ENCODE peak calls at places on chromosomes 5 and 9, in nine cellular contexts. F is HepG2, B is lung, Z is coronary artery, E is choroid plexus epithelial cell, H is mucosa of descending colon, I is fibroblast of lung, U is foreskin fibroblast, C is tibial artery. R is an unnamed sample.

GRCh38 chr9:76371901-76372300 is 22.3 kb downstream of the RFK start:
- DNase-seq in F (no peak), B (no peak), Z (no peak), E (peak; percentile 53), H (no peak), I (peak; percentile 80), U (peak; percentile 9), C (no peak), R (no peak)

GRCh38 chr9:72633966-72634365 is 112.6 kb downstream of the TMC1 start:
- DNase-seq in F (no peak), B (no peak), Z (no peak), E (peak; percentile 55), H (no peak), I (peak; percentile 81), U (peak; percentile 70), C (no peak), R (no peak)

GRCh38 chr9:109194157-109194556 is 27.1 kb upstream of the FRRS1L start:
- DNase-seq in F (no peak), B (no peak), Z (no peak), E (peak; percentile 84), H (no peak), I (peak; percentile 53), U (peak; percentile 6), C (no peak), R (no peak)

GRCh38 chr9:114721491-114722362 is 39.7 kb upstream of the TEX48 start:
- DNase-seq in F (peak; percentile 99), B (no peak), Z (no peak), E (peak; percentile 22), H (no peak), I (no peak), U (peak; percentile 81), C (no peak), R (no peak)

GRCh38 chr5:172509405-172509781 is 55.1 kb upstream of the SH3PXD2B start:
- DNase-seq in F (no peak), B (peak; percentile 27), Z (peak; percentile 50), E (no peak), H (no peak), I (no peak), U (no peak), C (peak; percentile 24), R (no peak)

GRCh38 chr5:26572486-26572885 is 465.9 kb downstream of the CDH9 start:
- DNase-seq in F (no peak), B (no peak), Z (no peak), E (no peak), H (no peak), I (no peak), U (no peak), C (no peak), R (no peak)

GRCh38 chr9:13862562-13862961 is 451.4 kb downstream of the NFIB start:
- DNase-seq in F (no peak), B (no peak), Z (no peak), E (no peak), H (no peak), I (no peak), U (no peak), C (no peak), R (no peak)

GRCh38 chr5:130720355-130720754 is 444.7 kb downstream of the HINT1 start:
- DNase-seq in F (peak; percentile 39), B (no peak), Z (no peak), E (peak; percentile 81), H (no peak), I (peak; percentile 41), U (no peak), C (no peak), R (no peak)

GRCh38 chr5:2511131-2511530 is 240.3 kb downstream of the IRX2 start:
- DNase-seq in F (no peak), B (no peak), Z (no peak), E (no peak), H (no peak), I (no peak), U (no peak), C (no peak), R (no peak)

GRCh38 chr5:65100846-65101678 is 332.3 kb downstream of the CWC27 start:
- DNase-seq in F (peak; percentile 66), B (peak; percentile 53), Z (peak; percentile 77), E (peak; percentile 92), H (no peak), I (peak; percentile 77), U (peak; percentile 80), C (peak; percentile 79), R (peak; percentile 38)

GRCh38 chr5:93578179-93578812 is 2.7 kb downstream of the NR2F1-AS1 start:
- DNase-seq in F (no peak), B (no peak), Z (no peak), E (peak; percentile 81), H (no peak), I (peak; percentile 77), U (no peak), C (no peak), R (no peak)

GRCh38 chr9:130262771-130263170 is 2.8 kb upstream of the HMCN2 start:
- DNase-seq in F (no peak), B (no peak), Z (no peak), E (no peak), H (no peak), I (no peak), U (no peak), C (peak; percentile 48), R (no peak)

GRCh38 chr5:62547929-62548678 is 30.5 kb upstream of the LRRC70 start:
- DNase-seq in F (no peak), B (no peak), Z (no peak), E (peak; percentile 13), H (no peak), I (no peak), U (no peak), C (no peak), R (no peak)

GRCh38 chr5:165630211-165630866 is 2124.9 kb downstream of the MAT2B start:
- DNase-seq in F (peak; percentile 46), B (no peak), Z (no peak), E (peak; percentile 74), H (no peak), I (peak; percentile 53), U (no peak), C (no peak), R (peak; percentile 48)

GRCh38 chr5:1746371-1747078 is 53.1 kb downstream of the MRPL36 start:
- DNase-seq in F (no peak), B (no peak), Z (peak; percentile 58), E (no peak), H (no peak), I (no peak), U (no peak), C (no peak), R (no peak)

GRCh38 chr5:59422026-59422941 is 471.2 kb downstream of the PDE4D start:
- DNase-seq in F (no peak), B (no peak), Z (no peak), E (peak; percentile 42), H (no peak), I (no peak), U (peak; percentile 3), C (no peak), R (no peak)

GRCh38 chr5:54956922-54957321 is 28.5 kb downstream of the ESM1 start:
- DNase-seq in F (no peak), B (no peak), Z (no peak), E (no peak), H (no peak), I (peak; percentile 13), U (no peak), C (no peak), R (no peak)

GRCh38 chr5:142684508-142685031 is 1.3 kb downstream of the FGF1 start:
- DNase-seq in F (no peak), B (no peak), Z (peak; percentile 78), E (peak; percentile 4), H (no peak), I (peak; percentile 32), U (no peak), C (no peak), R (no peak)

GRCh38 chr9:122173670-122174069 is 14.0 kb downstream of the MORN5 start:
- DNase-seq in F (no peak), B (no peak), Z (no peak), E (no peak), H (no peak), I (no peak), U (no peak), C (no peak), R (no peak)

GRCh38 chr5:56148453-56148971 is 84.6 kb downstream of the ANKRD55 start:
- DNase-seq in F (no peak), B (no peak), Z (no peak), E (no peak), H (no peak), I (peak; percentile 30), U (no peak), C (no peak), R (no peak)

GRCh38 chr5:118775790-118776499 is 212.4 kb downstream of the DTWD2 start:
- DNase-seq in F (no peak), B (no peak), Z (no peak), E (no peak), H (no peak), I (no peak), U (no peak), C (no peak), R (no peak)
- H3K4me3 ChIP-seq in F (no peak overlapping the region), B (no peak overlapping the region), Z (no peak overlapping the region), E (no peak overlapping the region), H (no peak overlapping the region), I (no peak overlapping the region), U (no peak overlapping the region), C (no peak overlapping the region), R (no peak overlapping the region)

GRCh38 chr5:180423133-180423532 is 70.0 kb upstream of the GFPT2 start:
- DNase-seq in F (no peak), B (no peak), Z (no peak), E (no peak), H (no peak), I (peak; percentile 16), U (no peak), C (no peak), R (no peak)

GRCh38 chr5:180424094-180424493 is 70.1 kb upstream of the CNOT6 start:
- DNase-seq in F (no peak), B (no peak), Z (no peak), E (no peak), H (no peak), I (peak; percentile 18), U (no peak), C (no peak), R (no peak)

GRCh38 chr5:180423598-180423997 is 70.5 kb upstream of the GFPT2 start:
- DNase-seq in F (no peak), B (no peak), Z (no peak), E (no peak), H (no peak), I (no peak), U (no peak), C (no peak), R (no peak)

GRCh38 chr5:180421672-180422071 is 68.5 kb upstream of the GFPT2 start:
- DNase-seq in F (no peak), B (no peak), Z (no peak), E (no peak), H (no peak), I (no peak), U (no peak), C (no peak), R (no peak)
- TF ChIP-seq CTCF in F (no peak), B (no peak), Z (no peak), E (no peak), H (no peak), I (no peak), U (no peak), C (no peak), R (no peak)

GRCh38 chr9:908806-909205 is 67.3 kb downstream of the DMRT1 start:
- DNase-seq in F (no peak), B (no peak), Z (no peak), E (no peak), H (no peak), I (no peak), U (no peak), C (no peak), R (no peak)
- H3K4me3 ChIP-seq in F (no peak overlapping the region), B (no peak overlapping the region), Z (no peak overlapping the region), E (no peak overlapping the region), H (no peak overlapping the region), I (no peak overlapping the region), U (no peak overlapping the region), C (no peak overlapping the region), R (no peak overlapping the region)

GRCh38 chr9:99351647-99352046 is 129.6 kb downstream of the SEC61B start:
- DNase-seq in F (no peak), B (no peak), Z (no peak), E (no peak), H (no peak), I (no peak), U (no peak), C (no peak), R (no peak)
- TF ChIP-seq CTCF in F (peak; percentile 42), B (no peak), Z (no peak), E (no peak), H (no peak), I (no peak), U (no peak), C (no peak), R (no peak)